ENCODE peak calls at places on chromosomes 7 and 10, in four cellular contexts. F, I, P and U are unnamed samples.

GRCh38 chr10:42941790-42942189 is 135.1 kb upstream of the RET start:
- DNase-seq in I (no peak), P (no peak), F (no peak), U (no peak)

GRCh38 chr10:128943111-128943510 is 523.9 kb upstream of the MGMT start:
- DNase-seq in I (no peak), P (no peak), F (no peak), U (no peak)

GRCh38 chr10:86692664-86693063 is 24.4 kb downstream of the LDB3 start:
- DNase-seq in P (no peak), I (no peak), F (no peak), U (no peak)

GRCh38 chr7:76023002-76023401 is 24.8 kb downstream of the STYXL1 start:
- DNase-seq in I (no peak), P (peak), F (no peak), U (no peak)

GRCh38 chr7:151115121-151115835 is 29.0 kb downstream of the AGAP3 start:
- DNase-seq in I (peak), P (no peak), F (no peak), U (peak)

GRCh38 chr10:43061331-43061730 is 15.5 kb upstream of the RET start:
- DNase-seq in F (no peak), P (no peak), I (no peak), U (no peak)

GRCh38 chr7:28661826-28662225 is 249.5 kb downstream of the CREB5 start:
- DNase-seq in P (no peak), F (no peak), I (no peak), U (no peak)

GRCh38 chr10:90652519-90652918 is 205.3 kb downstream of the HTR7 start:
- DNase-seq in P (no peak), F (no peak), I (peak), U (peak)

GRCh38 chr7:80725181-80725611 is 86.8 kb downstream of the CD36 start:
- DNase-seq in P (no peak), F (no peak), I (no peak), U (no peak)

GRCh38 chr10:71725998-71726672 is 6.6 kb upstream of the C10orf105 start:
- DNase-seq in I (peak), P (peak), F (peak), U (peak)

GRCh38 chr7:50739744-50740455 is 42.8 kb downstream of the GRB10 start:
- DNase-seq in I (no peak), F (no peak), P (peak), U (no peak)

GRCh38 chr10:61643316-61643751 is 19.4 kb upstream of the CABCOCO1 start:
- DNase-seq in F (peak), P (no peak), I (peak), U (peak)

GRCh38 chr10:132946806-132947530 is 4.6 kb upstream of the CFAP46 start:
- DNase-seq in I (no peak), P (no peak), F (no peak), U (peak)

GRCh38 chr10:96496281-96496925 is 17.3 kb downstream of the TLL2 start:
- DNase-seq in I (peak), F (no peak), P (no peak), U (peak)

GRCh38 chr7:140230862-140231778 is 54.3 kb upstream of the KDM7A start:
- DNase-seq in F (no peak), I (peak), P (no peak), U (peak)
- TF ChIP-seq CTCF in F (no peak), I (no peak), P (no peak), U (no peak)

DNA sequence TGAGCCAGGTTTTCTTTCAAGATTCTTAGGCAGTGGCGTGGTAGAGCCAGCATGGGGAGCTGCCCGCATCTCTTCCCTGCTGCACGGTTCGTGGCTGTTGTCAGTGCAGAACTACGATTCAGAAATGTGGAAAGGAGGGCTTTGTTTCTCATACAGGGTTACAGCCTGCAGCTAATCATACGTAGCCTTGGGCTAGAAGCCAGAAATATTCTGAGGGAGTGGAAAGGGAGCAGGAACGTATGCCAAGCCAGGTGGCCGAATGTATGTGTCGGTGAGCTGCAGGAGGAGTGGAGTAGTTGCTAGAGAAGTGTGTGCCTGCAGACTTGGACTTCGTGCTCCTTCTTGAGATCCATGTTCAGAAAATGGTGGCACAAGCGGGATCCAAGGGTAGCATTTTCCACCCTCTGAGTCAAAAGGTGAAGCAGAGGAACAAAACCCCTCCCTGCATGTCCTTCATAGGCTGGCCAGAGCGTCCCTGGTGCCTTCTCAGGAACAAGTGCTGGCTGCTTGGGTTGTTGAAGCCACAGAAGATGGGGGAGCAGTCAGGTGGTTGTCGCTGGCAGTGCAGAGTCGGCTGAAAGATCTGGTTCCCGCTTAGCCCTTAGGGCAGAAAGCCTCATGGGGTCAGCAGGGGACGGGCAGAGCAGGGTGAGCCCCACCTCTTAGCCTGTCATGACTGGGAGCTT is 40.9 kb downstream of the LANCL2 start:
- DNase-seq in P (no peak), I (no peak), F (no peak), U (no peak)
- H3K4me3 ChIP-seq in P (no peak), I (no peak), F (no peak), U (no peak)

GRCh38 chr10:5684971-5685763 is 529 bp downstream of the TASOR2 start:
- DNase-seq in F (peak), I (peak), P (peak), U (peak)
- TF ChIP-seq CTCF in F (peak), I (peak), P (peak), U (peak)

DNA sequence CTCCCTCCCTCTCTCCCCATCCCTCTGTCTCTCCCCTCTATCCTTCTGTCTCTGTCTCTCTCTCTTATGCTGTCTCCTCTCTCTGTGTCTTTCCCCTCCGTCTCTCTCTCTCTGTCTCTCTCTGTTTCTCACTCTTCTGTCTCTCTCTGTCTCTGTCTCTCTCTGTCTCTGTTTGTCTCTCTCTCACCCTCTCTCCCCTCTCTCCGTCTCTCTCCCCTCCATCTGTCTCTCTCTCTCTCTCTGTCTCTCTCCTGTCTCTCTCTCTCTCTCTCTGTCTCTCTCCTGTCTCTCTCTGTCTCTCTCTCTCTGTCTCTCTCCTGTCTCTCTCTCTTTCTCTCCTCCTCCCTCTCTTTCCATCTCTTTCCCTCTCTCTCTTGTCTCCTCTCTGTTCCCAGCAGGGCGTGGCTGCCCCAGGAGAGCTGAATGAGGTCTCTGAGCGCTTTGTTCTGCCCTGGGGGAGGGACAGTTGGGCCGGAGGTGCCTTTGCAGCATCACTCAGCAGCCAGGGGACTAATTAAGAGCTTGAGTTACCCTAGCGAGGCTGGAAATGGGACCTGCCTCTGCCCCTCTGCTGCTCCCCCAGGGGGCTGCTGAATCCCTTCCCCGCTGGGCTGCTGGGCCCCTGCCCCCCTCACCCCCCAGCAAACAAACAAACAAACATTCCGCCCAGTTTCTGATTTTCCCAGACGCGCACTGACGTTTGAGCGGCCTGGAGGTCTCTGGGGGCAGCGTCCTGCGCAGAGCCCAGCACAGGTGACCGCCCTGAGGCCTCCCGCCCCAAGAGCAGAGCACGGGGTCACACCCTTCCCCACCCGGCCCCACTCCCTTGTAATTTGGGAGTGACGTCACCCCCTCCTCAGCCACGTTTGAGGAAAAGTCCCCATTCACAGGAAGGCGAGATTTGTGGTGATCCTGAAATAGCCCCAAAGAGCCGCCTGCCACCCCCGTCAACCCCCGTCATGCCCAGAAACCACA is 68.1 kb downstream of the PDGFA start:
- DNase-seq in I (no peak), P (no peak), F (no peak), U (no peak)
- H3K4me3 ChIP-seq in I (no peak), P (no peak), F (no peak), U (no peak)

GRCh38 chr10:18583575-18584270 is 67.7 kb downstream of the NSUN6 start:
- DNase-seq in I (no peak), P (no peak), F (no peak), U (peak)
- TF ChIP-seq CTCF in I (peak), P (no peak), F (no peak), U (peak)

GRCh38 chr10:77611670-77612069 is 25.9 kb downstream of the KCNMA1 start:
- DNase-seq in F (no peak), P (no peak), I (no peak), U (no peak)

GRCh38 chr10:77609781-77610272 is 27.8 kb downstream of the KCNMA1 start:
- DNase-seq in I (peak), F (no peak), P (no peak), U (peak)

GRCh38 chr10:77614778-77615625 is 22.6 kb downstream of the KCNMA1 start:
- DNase-seq in P (no peak), F (no peak), I (no peak), U (no peak)

GRCh38 chr10:77616766-77617165 is 20.8 kb downstream of the KCNMA1 start:
- DNase-seq in P (no peak), F (no peak), I (no peak), U (no peak)

GRCh38 chr10:77613476-77614130 is 24.0 kb downstream of the KCNMA1 start:
- DNase-seq in I (no peak), P (no peak), F (peak), U (no peak)
- H3K4me3 ChIP-seq in I (no peak), P (no peak), F (no peak), U (no peak)